ENCODE peak calls at places on chromosome 20, in ten cellular contexts. One of them, this sample, is unnamed.

GRCh38 chr20:17969276-17969883 is 562 bp downstream of the MGME1 start:
- DNase-seq in amygdala: no peak
- DNase-seq in stimulated activated CD8-positive, alpha-beta memory T cell treated with anti-CD3 and anti-CD28 coated beads, Interleukin-12 subunit alpha, Interleukin-12 subunit beta, amount 100 ng/mL, for 1 hour: no peak
- DNase-seq in glutamatergic neuron: no peak
- DNase-seq in neural crest cell: no peak
- DNase-seq in activated CD4-positive, alpha-beta T cell treated with anti-CD3 and anti-CD28 coated beads, Interleukin-2, amount 50 U/mL, for 1 hour: peak
- DNase-seq in NCI-H774: no peak
- DNase-seq in retina: no peak
- DNase-seq in T-helper 9 cell: peak
- DNase-seq in H7: peak
- DNase-seq in this sample: no peak

GRCh38 chr20:3857405-3857804 is 10.8 kb downstream of the MAVS start:
- DNase-seq in amygdala: no peak
- DNase-seq in stimulated activated CD8-positive, alpha-beta memory T cell treated with anti-CD3 and anti-CD28 coated beads, Interleukin-12 subunit alpha, Interleukin-12 subunit beta, amount 100 ng/mL, for 1 hour: no peak
- DNase-seq in glutamatergic neuron: no peak
- DNase-seq in neural crest cell: no peak
- DNase-seq in activated CD4-positive, alpha-beta T cell treated with anti-CD3 and anti-CD28 coated beads, Interleukin-2, amount 50 U/mL, for 1 hour: no peak
- DNase-seq in NCI-H774: peak
- DNase-seq in retina: no peak
- DNase-seq in T-helper 9 cell: no peak
- DNase-seq in H7: peak
- DNase-seq in this sample: no peak

GRCh38 chr20:48944663-48945297 is 23.3 kb downstream of the ARFGEF2 start:
- DNase-seq in amygdala: no peak
- DNase-seq in stimulated activated CD8-positive, alpha-beta memory T cell treated with anti-CD3 and anti-CD28 coated beads, Interleukin-12 subunit alpha, Interleukin-12 subunit beta, amount 100 ng/mL, for 1 hour: no peak
- DNase-seq in glutamatergic neuron: no peak
- DNase-seq in neural crest cell: no peak
- DNase-seq in activated CD4-positive, alpha-beta T cell treated with anti-CD3 and anti-CD28 coated beads, Interleukin-2, amount 50 U/mL, for 1 hour: no peak
- DNase-seq in NCI-H774: no peak
- DNase-seq in retina: no peak
- DNase-seq in T-helper 9 cell: no peak
- DNase-seq in H7: no peak
- DNase-seq in this sample: no peak

GRCh38 chr20:6583134-6583738 is 184.2 kb upstream of the BMP2 start:
- DNase-seq in amygdala: peak
- DNase-seq in stimulated activated CD8-positive, alpha-beta memory T cell treated with anti-CD3 and anti-CD28 coated beads, Interleukin-12 subunit alpha, Interleukin-12 subunit beta, amount 100 ng/mL, for 1 hour: no peak
- DNase-seq in glutamatergic neuron: peak
- DNase-seq in neural crest cell: peak
- DNase-seq in activated CD4-positive, alpha-beta T cell treated with anti-CD3 and anti-CD28 coated beads, Interleukin-2, amount 50 U/mL, for 1 hour: no peak
- DNase-seq in NCI-H774: no peak
- DNase-seq in retina: peak
- DNase-seq in T-helper 9 cell: no peak
- DNase-seq in H7: peak
- DNase-seq in this sample: peak

GRCh38 chr20:13392391-13392790 is 171.3 kb downstream of the ISM1 start:
- DNase-seq in amygdala: no peak
- DNase-seq in stimulated activated CD8-positive, alpha-beta memory T cell treated with anti-CD3 and anti-CD28 coated beads, Interleukin-12 subunit alpha, Interleukin-12 subunit beta, amount 100 ng/mL, for 1 hour: no peak
- DNase-seq in glutamatergic neuron: no peak
- DNase-seq in neural crest cell: no peak
- DNase-seq in activated CD4-positive, alpha-beta T cell treated with anti-CD3 and anti-CD28 coated beads, Interleukin-2, amount 50 U/mL, for 1 hour: no peak
- DNase-seq in NCI-H774: no peak
- DNase-seq in retina: no peak
- DNase-seq in T-helper 9 cell: no peak
- DNase-seq in H7: no peak
- DNase-seq in this sample: no peak

GRCh38 chr20:11389188-11389587 is 528.5 kb upstream of the BTBD3 start:
- DNase-seq in amygdala: no peak
- DNase-seq in stimulated activated CD8-positive, alpha-beta memory T cell treated with anti-CD3 and anti-CD28 coated beads, Interleukin-12 subunit alpha, Interleukin-12 subunit beta, amount 100 ng/mL, for 1 hour: no peak
- DNase-seq in glutamatergic neuron: no peak
- DNase-seq in neural crest cell: no peak
- DNase-seq in activated CD4-positive, alpha-beta T cell treated with anti-CD3 and anti-CD28 coated beads, Interleukin-2, amount 50 U/mL, for 1 hour: no peak
- DNase-seq in NCI-H774: no peak
- DNase-seq in retina: no peak
- DNase-seq in T-helper 9 cell: no peak
- DNase-seq in H7: no peak
- DNase-seq in this sample: no peak

GRCh38 chr20:25032478-25033183 is 25.3 kb downstream of the ACSS1 start:
- DNase-seq in amygdala: peak
- DNase-seq in stimulated activated CD8-positive, alpha-beta memory T cell treated with anti-CD3 and anti-CD28 coated beads, Interleukin-12 subunit alpha, Interleukin-12 subunit beta, amount 100 ng/mL, for 1 hour: no peak
- DNase-seq in glutamatergic neuron: no peak
- DNase-seq in neural crest cell: peak
- DNase-seq in activated CD4-positive, alpha-beta T cell treated with anti-CD3 and anti-CD28 coated beads, Interleukin-2, amount 50 U/mL, for 1 hour: no peak
- DNase-seq in NCI-H774: no peak
- DNase-seq in retina: peak
- DNase-seq in T-helper 9 cell: no peak
- DNase-seq in H7: peak
- DNase-seq in this sample: no peak

GRCh38 chr20:53872081-53872541 is 198.3 kb downstream of the BCAS1 start:
- DNase-seq in amygdala: no peak
- DNase-seq in stimulated activated CD8-positive, alpha-beta memory T cell treated with anti-CD3 and anti-CD28 coated beads, Interleukin-12 subunit alpha, Interleukin-12 subunit beta, amount 100 ng/mL, for 1 hour: no peak
- DNase-seq in glutamatergic neuron: no peak
- DNase-seq in neural crest cell: no peak
- DNase-seq in activated CD4-positive, alpha-beta T cell treated with anti-CD3 and anti-CD28 coated beads, Interleukin-2, amount 50 U/mL, for 1 hour: no peak
- DNase-seq in NCI-H774: no peak
- DNase-seq in retina: no peak
- DNase-seq in T-helper 9 cell: no peak
- DNase-seq in H7: no peak
- DNase-seq in this sample: no peak

GRCh38 chr20:13141541-13141940 is 79.5 kb upstream of the ISM1 start:
- DNase-seq in amygdala: no peak
- DNase-seq in stimulated activated CD8-positive, alpha-beta memory T cell treated with anti-CD3 and anti-CD28 coated beads, Interleukin-12 subunit alpha, Interleukin-12 subunit beta, amount 100 ng/mL, for 1 hour: no peak
- DNase-seq in glutamatergic neuron: no peak
- DNase-seq in neural crest cell: no peak
- DNase-seq in activated CD4-positive, alpha-beta T cell treated with anti-CD3 and anti-CD28 coated beads, Interleukin-2, amount 50 U/mL, for 1 hour: no peak
- DNase-seq in NCI-H774: no peak
- DNase-seq in retina: no peak
- DNase-seq in T-helper 9 cell: no peak
- DNase-seq in H7: no peak
- DNase-seq in this sample: no peak

GRCh38 chr20:36479938-36480337 is 61.4 kb upstream of the MYL9 start:
- DNase-seq in amygdala: no peak
- DNase-seq in stimulated activated CD8-positive, alpha-beta memory T cell treated with anti-CD3 and anti-CD28 coated beads, Interleukin-12 subunit alpha, Interleukin-12 subunit beta, amount 100 ng/mL, for 1 hour: no peak
- DNase-seq in glutamatergic neuron: no peak
- DNase-seq in neural crest cell: no peak
- DNase-seq in activated CD4-positive, alpha-beta T cell treated with anti-CD3 and anti-CD28 coated beads, Interleukin-2, amount 50 U/mL, for 1 hour: no peak
- DNase-seq in NCI-H774: no peak
- DNase-seq in retina: no peak
- DNase-seq in T-helper 9 cell: no peak
- DNase-seq in H7: peak
- DNase-seq in this sample: no peak

GRCh38 chr20:16125810-16126209 is 447.4 kb downstream of the KIF16B start:
- DNase-seq in amygdala: no peak
- DNase-seq in stimulated activated CD8-positive, alpha-beta memory T cell treated with anti-CD3 and anti-CD28 coated beads, Interleukin-12 subunit alpha, Interleukin-12 subunit beta, amount 100 ng/mL, for 1 hour: no peak
- DNase-seq in glutamatergic neuron: no peak
- DNase-seq in neural crest cell: no peak
- DNase-seq in activated CD4-positive, alpha-beta T cell treated with anti-CD3 and anti-CD28 coated beads, Interleukin-2, amount 50 U/mL, for 1 hour: no peak
- DNase-seq in NCI-H774: no peak
- DNase-seq in retina: no peak
- DNase-seq in T-helper 9 cell: no peak
- DNase-seq in H7: no peak
- DNase-seq in this sample: no peak

GRCh38 chr20:59827138-59828056 is 106.0 kb downstream of the SYCP2 start:
- DNase-seq in amygdala: no peak
- DNase-seq in stimulated activated CD8-positive, alpha-beta memory T cell treated with anti-CD3 and anti-CD28 coated beads, Interleukin-12 subunit alpha, Interleukin-12 subunit beta, amount 100 ng/mL, for 1 hour: no peak
- DNase-seq in glutamatergic neuron: no peak
- DNase-seq in neural crest cell: no peak
- DNase-seq in activated CD4-positive, alpha-beta T cell treated with anti-CD3 and anti-CD28 coated beads, Interleukin-2, amount 50 U/mL, for 1 hour: no peak
- DNase-seq in NCI-H774: no peak
- DNase-seq in retina: no peak
- DNase-seq in T-helper 9 cell: no peak
- DNase-seq in H7: peak
- DNase-seq in this sample: no peak

GRCh38 chr20:45044084-45044573 is 56.8 kb downstream of the KCNS1 start:
- DNase-seq in amygdala: no peak
- DNase-seq in stimulated activated CD8-positive, alpha-beta memory T cell treated with anti-CD3 and anti-CD28 coated beads, Interleukin-12 subunit alpha, Interleukin-12 subunit beta, amount 100 ng/mL, for 1 hour: peak
- DNase-seq in glutamatergic neuron: no peak
- DNase-seq in neural crest cell: peak
- DNase-seq in activated CD4-positive, alpha-beta T cell treated with anti-CD3 and anti-CD28 coated beads, Interleukin-2, amount 50 U/mL, for 1 hour: peak
- DNase-seq in NCI-H774: peak
- DNase-seq in retina: peak
- DNase-seq in T-helper 9 cell: no peak
- DNase-seq in H7: peak
- DNase-seq in this sample: peak

GRCh38 chr20:51480507-51481270 is 61.8 kb downstream of the NFATC2 start:
- DNase-seq in amygdala: no peak
- DNase-seq in stimulated activated CD8-positive, alpha-beta memory T cell treated with anti-CD3 and anti-CD28 coated beads, Interleukin-12 subunit alpha, Interleukin-12 subunit beta, amount 100 ng/mL, for 1 hour: no peak
- DNase-seq in glutamatergic neuron: no peak
- DNase-seq in neural crest cell: no peak
- DNase-seq in activated CD4-positive, alpha-beta T cell treated with anti-CD3 and anti-CD28 coated beads, Interleukin-2, amount 50 U/mL, for 1 hour: peak
- DNase-seq in NCI-H774: no peak
- DNase-seq in retina: no peak
- DNase-seq in T-helper 9 cell: no peak
- DNase-seq in H7: no peak
- DNase-seq in this sample: peak

GRCh38 chr20:8812818-8813217 is 256.1 kb upstream of the PLCB4 start:
- DNase-seq in amygdala: no peak
- DNase-seq in stimulated activated CD8-positive, alpha-beta memory T cell treated with anti-CD3 and anti-CD28 coated beads, Interleukin-12 subunit alpha, Interleukin-12 subunit beta, amount 100 ng/mL, for 1 hour: no peak
- DNase-seq in glutamatergic neuron: no peak
- DNase-seq in neural crest cell: no peak
- DNase-seq in activated CD4-positive, alpha-beta T cell treated with anti-CD3 and anti-CD28 coated beads, Interleukin-2, amount 50 U/mL, for 1 hour: no peak
- DNase-seq in NCI-H774: peak
- DNase-seq in retina: no peak
- DNase-seq in T-helper 9 cell: no peak
- DNase-seq in H7: peak
- DNase-seq in this sample: no peak

GRCh38 chr20:61664741-61665320 is 400.9 kb downstream of the TAF4 start:
- DNase-seq in amygdala: no peak
- DNase-seq in stimulated activated CD8-positive, alpha-beta memory T cell treated with anti-CD3 and anti-CD28 coated beads, Interleukin-12 subunit alpha, Interleukin-12 subunit beta, amount 100 ng/mL, for 1 hour: no peak
- DNase-seq in glutamatergic neuron: no peak
- DNase-seq in neural crest cell: no peak
- DNase-seq in activated CD4-positive, alpha-beta T cell treated with anti-CD3 and anti-CD28 coated beads, Interleukin-2, amount 50 U/mL, for 1 hour: no peak
- DNase-seq in NCI-H774: no peak
- DNase-seq in retina: peak
- DNase-seq in T-helper 9 cell: no peak
- DNase-seq in H7: no peak
- DNase-seq in this sample: no peak

GRCh38 chr20:23235173-23236027 is 115.2 kb upstream of the NXT1 start:
- DNase-seq in amygdala: no peak
- DNase-seq in stimulated activated CD8-positive, alpha-beta memory T cell treated with anti-CD3 and anti-CD28 coated beads, Interleukin-12 subunit alpha, Interleukin-12 subunit beta, amount 100 ng/mL, for 1 hour: no peak
- DNase-seq in glutamatergic neuron: peak
- DNase-seq in neural crest cell: peak
- DNase-seq in activated CD4-positive, alpha-beta T cell treated with anti-CD3 and anti-CD28 coated beads, Interleukin-2, amount 50 U/mL, for 1 hour: no peak
- DNase-seq in NCI-H774: peak
- DNase-seq in retina: peak
- DNase-seq in T-helper 9 cell: peak
- DNase-seq in H7: peak
- DNase-seq in this sample: peak

GRCh38 chr20:35615667-35616464 is at the start of gene SPAG4:
- DNase-seq in amygdala: peak
- DNase-seq in stimulated activated CD8-positive, alpha-beta memory T cell treated with anti-CD3 and anti-CD28 coated beads, Interleukin-12 subunit alpha, Interleukin-12 subunit beta, amount 100 ng/mL, for 1 hour: peak
- DNase-seq in glutamatergic neuron: peak
- DNase-seq in neural crest cell: peak
- DNase-seq in activated CD4-positive, alpha-beta T cell treated with anti-CD3 and anti-CD28 coated beads, Interleukin-2, amount 50 U/mL, for 1 hour: peak
- DNase-seq in NCI-H774: peak
- DNase-seq in retina: peak
- DNase-seq in T-helper 9 cell: peak
- DNase-seq in H7: peak
- DNase-seq in this sample: peak

GRCh38 chr20:41334036-41334435 is 6.6 kb upstream of the LPIN3 start:
- DNase-seq in amygdala: no peak
- DNase-seq in stimulated activated CD8-positive, alpha-beta memory T cell treated with anti-CD3 and anti-CD28 coated beads, Interleukin-12 subunit alpha, Interleukin-12 subunit beta, amount 100 ng/mL, for 1 hour: no peak
- DNase-seq in glutamatergic neuron: no peak
- DNase-seq in neural crest cell: no peak
- DNase-seq in activated CD4-positive, alpha-beta T cell treated with anti-CD3 and anti-CD28 coated beads, Interleukin-2, amount 50 U/mL, for 1 hour: no peak
- DNase-seq in NCI-H774: no peak
- DNase-seq in retina: no peak
- DNase-seq in T-helper 9 cell: no peak
- DNase-seq in H7: no peak
- DNase-seq in this sample: no peak

GRCh38 chr20:50646483-50646996 is 44.8 kb downstream of the RIPOR3 start:
- DNase-seq in amygdala: no peak
- DNase-seq in stimulated activated CD8-positive, alpha-beta memory T cell treated with anti-CD3 and anti-CD28 coated beads, Interleukin-12 subunit alpha, Interleukin-12 subunit beta, amount 100 ng/mL, for 1 hour: no peak
- DNase-seq in glutamatergic neuron: no peak
- DNase-seq in neural crest cell: no peak
- DNase-seq in activated CD4-positive, alpha-beta T cell treated with anti-CD3 and anti-CD28 coated beads, Interleukin-2, amount 50 U/mL, for 1 hour: no peak
- DNase-seq in NCI-H774: no peak
- DNase-seq in retina: no peak
- DNase-seq in T-helper 9 cell: no peak
- DNase-seq in H7: no peak
- DNase-seq in this sample: no peak

GRCh38 chr20:47205577-47206123 is 150.8 kb downstream of the ZMYND8 start:
- DNase-seq in amygdala: peak
- DNase-seq in stimulated activated CD8-positive, alpha-beta memory T cell treated with anti-CD3 and anti-CD28 coated beads, Interleukin-12 subunit alpha, Interleukin-12 subunit beta, amount 100 ng/mL, for 1 hour: no peak
- DNase-seq in glutamatergic neuron: peak
- DNase-seq in neural crest cell: peak
- DNase-seq in activated CD4-positive, alpha-beta T cell treated with anti-CD3 and anti-CD28 coated beads, Interleukin-2, amount 50 U/mL, for 1 hour: no peak
- DNase-seq in NCI-H774: no peak
- DNase-seq in retina: peak
- DNase-seq in T-helper 9 cell: no peak
- DNase-seq in H7: peak
- DNase-seq in this sample: peak

GRCh38 chr20:951384-952169 is 35.4 kb upstream of the ANGPT4 start:
- DNase-seq in amygdala: no peak
- DNase-seq in stimulated activated CD8-positive, alpha-beta memory T cell treated with anti-CD3 and anti-CD28 coated beads, Interleukin-12 subunit alpha, Interleukin-12 subunit beta, amount 100 ng/mL, for 1 hour: no peak
- DNase-seq in glutamatergic neuron: peak
- DNase-seq in neural crest cell: no peak
- DNase-seq in activated CD4-positive, alpha-beta T cell treated with anti-CD3 and anti-CD28 coated beads, Interleukin-2, amount 50 U/mL, for 1 hour: no peak
- DNase-seq in NCI-H774: no peak
- DNase-seq in retina: no peak
- DNase-seq in T-helper 9 cell: no peak
- DNase-seq in H7: no peak
- DNase-seq in this sample: no peak

GRCh38 chr20:15817351-15817750 is 755.9 kb downstream of the KIF16B start:
- DNase-seq in amygdala: no peak
- DNase-seq in stimulated activated CD8-positive, alpha-beta memory T cell treated with anti-CD3 and anti-CD28 coated beads, Interleukin-12 subunit alpha, Interleukin-12 subunit beta, amount 100 ng/mL, for 1 hour: no peak
- DNase-seq in glutamatergic neuron: no peak
- DNase-seq in neural crest cell: no peak
- DNase-seq in activated CD4-positive, alpha-beta T cell treated with anti-CD3 and anti-CD28 coated beads, Interleukin-2, amount 50 U/mL, for 1 hour: no peak
- DNase-seq in NCI-H774: no peak
- DNase-seq in retina: no peak
- DNase-seq in T-helper 9 cell: no peak
- DNase-seq in H7: no peak
- DNase-seq in this sample: no peak

GRCh38 chr20:36094497-36094896 is 60.0 kb upstream of the EPB41L1 start:
- DNase-seq in amygdala: no peak
- DNase-seq in stimulated activated CD8-positive, alpha-beta memory T cell treated with anti-CD3 and anti-CD28 coated beads, Interleukin-12 subunit alpha, Interleukin-12 subunit beta, amount 100 ng/mL, for 1 hour: no peak
- DNase-seq in glutamatergic neuron: no peak
- DNase-seq in neural crest cell: no peak
- DNase-seq in activated CD4-positive, alpha-beta T cell treated with anti-CD3 and anti-CD28 coated beads, Interleukin-2, amount 50 U/mL, for 1 hour: no peak
- DNase-seq in NCI-H774: no peak
- DNase-seq in retina: peak
- DNase-seq in T-helper 9 cell: no peak
- DNase-seq in H7: peak
- DNase-seq in this sample: no peak

GRCh38 chr20:10927936-10928860 is 254.4 kb upstream of the JAG1 start:
- DNase-seq in amygdala: no peak
- DNase-seq in stimulated activated CD8-positive, alpha-beta memory T cell treated with anti-CD3 and anti-CD28 coated beads, Interleukin-12 subunit alpha, Interleukin-12 subunit beta, amount 100 ng/mL, for 1 hour: no peak
- DNase-seq in glutamatergic neuron: no peak
- DNase-seq in neural crest cell: no peak
- DNase-seq in activated CD4-positive, alpha-beta T cell treated with anti-CD3 and anti-CD28 coated beads, Interleukin-2, amount 50 U/mL, for 1 hour: no peak
- DNase-seq in NCI-H774: no peak
- DNase-seq in retina: no peak
- DNase-seq in T-helper 9 cell: no peak
- DNase-seq in H7: no peak
- DNase-seq in this sample: no peak

This sample was measured in GM10248.